ENCODE peak calls at places on chromosomes 12 and 14, in nine cellular contexts. N, L, U, X, W, C, V, S and O are unnamed samples.

GRCh38 chr12:50085615-50085928 is 430 bp downstream of the SMARCD1 start:
- DNase-seq in N (no peak), L (no peak), U (no peak), X (peak; percentile 42), W (no peak), C (no peak), V (no peak), S (no peak), O (no peak)

GRCh38 chr12:72790273-72790672 is 518.1 kb downstream of the TRHDE start:
- DNase-seq in N (no peak), L (no peak), U (no peak), X (peak; percentile 3), W (no peak), C (no peak), V (no peak), S (no peak), O (no peak)

GRCh38 chr12:55743131-55743921 is 404 bp downstream of the GDF11 start:
- DNase-seq in N (peak; percentile 91), L (no peak), U (peak; percentile 60), X (peak; percentile 87), W (peak; percentile 68), C (peak; percentile 78), V (peak; percentile 47), S (no peak), O (peak; percentile 74)

GRCh38 chr14:104932676-104933631 is 8.3 kb downstream of the PLD4 start:
- DNase-seq in N (peak; percentile 97), L (peak; percentile 38), U (peak; percentile 38), X (peak; percentile 91), W (peak; percentile 70), C (peak; percentile 87), V (peak; percentile 33), S (no peak), O (peak; percentile 79)

GRCh38 chr12:116736962-116737773 is 701 bp downstream of the SPRING1 start:
- DNase-seq in N (peak; percentile 50), L (no peak), U (no peak), X (peak; percentile 40), W (no peak), C (peak; percentile 21), V (no peak), S (no peak), O (no peak)

GRCh38 chr14:49946320-49947141 is 53.6 kb downstream of the ARF6 start:
- DNase-seq in N (peak; percentile 63), L (no peak), U (peak; percentile 91), X (peak; percentile 80), W (peak; percentile 68), C (no peak), V (peak; percentile 76), S (no peak), O (peak; percentile 65)

GRCh38 chr12:66775941-66776340 is 97.1 kb upstream of the GRIP1 start:
- DNase-seq in N (no peak), L (no peak), U (peak; percentile 61), X (no peak), W (no peak), C (no peak), V (no peak), S (no peak), O (no peak)

GRCh38 chr14:104262515-104263514 is 124.4 kb downstream of the KIF26A start:
- DNase-seq in N (no peak), L (no peak), U (no peak), X (no peak), W (no peak), C (no peak), V (no peak), S (no peak), O (no peak)

GRCh38 chr14:65002586-65003210 is 16.0 kb downstream of the FNTB start:
- DNase-seq in N (no peak), L (no peak), U (no peak), X (peak; percentile 75), W (peak; percentile 48), C (no peak), V (peak; percentile 72), S (no peak), O (peak; percentile 42)

GRCh38 chr14:64998455-64998931 is 11.8 kb downstream of the FNTB start:
- DNase-seq in N (no peak), L (no peak), U (peak; percentile 95), X (peak; percentile 71), W (peak; percentile 32), C (no peak), V (peak; percentile 47), S (no peak), O (peak; percentile 51)

GRCh38 chr14:65001758-65002157 is 15.1 kb downstream of the FNTB start:
- DNase-seq in N (no peak), L (no peak), U (no peak), X (no peak), W (no peak), C (no peak), V (peak; percentile 56), S (no peak), O (peak; percentile 51)

GRCh38 chr14:65003394-65003793 is 16.7 kb downstream of the FNTB start:
- DNase-seq in N (no peak), L (no peak), U (no peak), X (peak; percentile 34), W (no peak), C (no peak), V (no peak), S (no peak), O (no peak)

GRCh38 chr14:65000868-65001600 is 14.3 kb downstream of the FNTB start:
- DNase-seq in N (no peak), L (no peak), U (no peak), X (peak; percentile 38), W (peak; percentile 53), C (no peak), V (peak; percentile 79), S (no peak), O (no peak)
- H3K4me2 ChIP-seq in N (no peak overlapping the region), L (no peak overlapping the region), U (no peak overlapping the region), X (peak overlapping the region; percentile 20), W (peak overlapping the region; percentile 52), C (no peak overlapping the region), V (peak overlapping the region; percentile 24), S (no peak overlapping the region), O (no peak overlapping the region)

DNA sequence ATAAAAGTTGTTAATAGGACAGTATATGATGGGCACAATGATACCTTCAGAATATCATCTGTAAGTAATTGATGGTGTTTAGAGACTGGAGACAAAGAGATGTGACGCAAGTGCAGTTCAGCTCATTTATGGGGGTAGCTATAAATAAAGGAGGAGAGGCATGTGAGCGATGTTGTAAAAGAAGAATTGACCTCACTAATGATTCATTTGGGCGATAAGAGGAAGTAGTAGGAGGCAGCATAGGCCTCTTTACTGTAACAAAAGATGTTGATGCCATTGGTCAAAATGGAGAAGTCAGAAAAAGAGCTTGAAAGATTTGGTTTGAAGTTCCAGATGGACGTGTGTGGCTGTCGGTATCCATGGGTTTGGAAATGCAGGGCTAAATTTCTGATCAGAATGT is 70.0 kb downstream of the FLRT2 start:
- DNase-seq in N (no peak), L (no peak), U (no peak), X (peak; percentile 64), W (peak; percentile 47), C (no peak), V (peak; percentile 74), S (no peak), O (peak; percentile 76)
- H3K27ac ChIP-seq in N (no peak overlapping the region), L (no peak overlapping the region), U (no peak overlapping the region), X (peak overlapping the region; percentile 19), W (no peak overlapping the region), C (no peak overlapping the region), V (no peak overlapping the region), S (no peak overlapping the region), O (no peak overlapping the region)

GRCh38 chr14:74035556-74035955 is 16.4 kb downstream of the BBOF1 start:
- DNase-seq in N (no peak), L (no peak), U (no peak), X (peak; percentile 66), W (peak; percentile 80), C (no peak), V (peak; percentile 43), S (no peak), O (peak; percentile 29)

GRCh38 chr14:74042296-74042695 is 23.1 kb downstream of the BBOF1 start:
- DNase-seq in N (no peak), L (no peak), U (no peak), X (no peak), W (no peak), C (no peak), V (no peak), S (no peak), O (no peak)

GRCh38 chr14:74034572-74034971 is 15.4 kb downstream of the BBOF1 start:
- DNase-seq in N (no peak), L (no peak), U (no peak), X (no peak), W (no peak), C (no peak), V (no peak), S (no peak), O (no peak)

DNA sequence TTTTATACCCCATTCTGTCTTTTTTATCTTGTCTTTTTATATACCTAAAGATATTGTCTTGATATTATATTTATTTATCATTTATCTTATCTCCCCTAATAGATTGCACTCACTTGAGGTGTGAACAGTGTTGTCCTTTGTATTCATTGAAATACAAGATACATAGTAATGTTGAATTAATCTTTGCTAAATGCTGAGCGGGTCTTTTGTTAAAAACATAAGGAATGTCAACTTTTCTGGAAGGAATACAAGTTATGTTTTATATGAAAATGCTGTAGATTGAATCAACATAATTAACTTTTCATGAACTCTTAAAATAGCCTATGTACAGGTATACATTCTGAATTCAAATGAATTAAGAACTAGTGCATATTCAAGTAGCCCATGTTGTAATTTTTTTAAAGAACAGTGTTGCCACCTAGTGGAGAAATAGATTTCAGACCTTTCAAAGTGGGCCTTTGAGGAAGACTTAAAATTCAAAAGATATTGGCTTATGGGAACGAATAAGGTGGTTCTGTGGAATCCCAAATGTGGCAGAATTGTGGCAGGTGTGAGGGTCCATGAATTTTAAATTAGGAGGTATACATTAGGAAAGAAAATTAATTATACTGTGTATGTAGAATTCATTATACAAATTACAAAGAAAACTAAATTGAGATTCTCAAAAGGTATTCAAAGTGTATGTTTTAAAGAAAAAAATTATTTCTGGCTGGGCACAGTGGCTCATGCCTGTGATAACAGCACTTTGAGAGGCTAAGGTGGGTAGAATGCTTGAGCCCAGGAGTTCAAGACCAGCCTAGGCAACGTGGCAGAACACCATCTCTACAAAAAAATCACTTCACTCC is 19.1 kb downstream of the BBOF1 start:
- DNase-seq in N (peak; percentile 53), L (no peak), U (peak; percentile 66), X (peak; percentile 62), W (peak; percentile 64), C (peak; percentile 22), V (peak; percentile 32), S (peak; percentile 33), O (peak; percentile 76)
- H3K4me2 ChIP-seq in N (no peak overlapping the region), L (no peak overlapping the region), U (no peak overlapping the region), X (no peak overlapping the region), W (no peak overlapping the region), C (no peak overlapping the region), V (no peak overlapping the region), S (no peak overlapping the region), O (no peak overlapping the region)

DNA sequence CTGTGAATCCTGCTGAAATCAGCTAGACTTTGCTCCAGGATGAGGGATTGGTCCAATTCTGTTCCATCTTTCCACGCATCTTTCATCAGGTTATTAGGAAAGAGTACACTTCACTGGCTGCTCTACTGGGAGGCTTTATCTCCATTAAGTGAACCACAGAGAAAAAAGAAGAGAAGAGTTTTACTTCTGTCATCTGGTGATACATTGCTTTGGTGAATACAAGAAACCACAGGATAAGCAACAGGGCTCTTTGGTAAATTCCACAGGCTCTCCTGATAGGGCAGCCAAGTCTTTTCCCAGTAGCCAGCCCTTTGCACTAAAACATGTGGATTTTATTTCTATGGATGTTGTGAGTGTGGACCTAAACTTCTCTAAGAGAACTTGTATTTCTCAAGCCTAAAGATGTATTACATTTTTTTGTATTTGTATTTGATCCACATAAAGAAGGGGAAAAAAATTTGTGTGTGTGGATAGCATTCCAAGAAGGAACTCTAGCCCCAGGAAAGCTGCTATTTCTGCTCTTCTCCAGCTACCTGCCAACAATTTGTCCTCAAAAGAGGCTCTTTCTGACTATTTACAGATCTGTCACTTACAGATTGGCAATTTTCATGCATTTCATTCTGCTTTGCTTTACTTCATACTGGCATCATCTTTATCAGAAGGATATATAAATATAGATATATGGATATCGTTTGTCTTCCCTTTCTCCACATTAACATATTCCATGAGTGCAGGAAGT is 1117.6 kb upstream of the TMEM132C start:
- DNase-seq in N (no peak), L (no peak), U (no peak), X (peak; percentile 72), W (peak; percentile 68), C (no peak), V (peak; percentile 90), S (no peak), O (peak; percentile 8)
- H3K27ac ChIP-seq in N (no peak overlapping the region), L (no peak overlapping the region), U (no peak overlapping the region), X (peak overlapping the region; percentile 14), W (no peak overlapping the region), C (no peak overlapping the region), V (no peak overlapping the region), S (no peak overlapping the region), O (no peak overlapping the region)